ENCODE peak calls at places on chromosomes 4 and X, in six cellular contexts. E is stimulated activated naive CD4-positive, alpha-beta T cell; V is fibroblast of the aortic adventitia; S is Right ventricle myocardium superior; G is stimulated activated naive B cell treated with anti-CD40 and anti-IgM and Interleukin-4, amounts not matched to agents 10 μg/mL and 1 μg/mL and 100 μg/mL, for 72 hours; N is HCEC 1CT. X is an unnamed sample.

GRCh38 chr4:121939690-121940089 is 12.2 kb downstream of the TRPC3 start:
- DNase-seq in N (no peak), V (no peak), S (no peak), E (no peak), G (no peak), X (no peak)

GRCh38 chrX:3066555-3066954 is 25.3 kb downstream of the ARSF start:
- DNase-seq in V (peak), E (no peak), G (no peak), N (no peak), S (no peak), X (no peak)

GRCh38 chrX:153643431-153644351 is 3.3 kb upstream of the DUSP9 start:
- DNase-seq in S (no peak), G (no peak), E (no peak), V (no peak), N (no peak), X (peak)

GRCh38 chr4:52028970-52029369 is 8.8 kb upstream of the LRRC66 start:
- DNase-seq in N (peak), V (peak), E (no peak), G (no peak), S (no peak), X (no peak)

GRCh38 chr4:3461515-3462291 is 1.4 kb upstream of the DOK7 start:
- DNase-seq in N (no peak), S (peak), E (no peak), V (no peak), G (no peak), X (no peak)

GRCh38 chr4:52051213-52051614 is at the start of gene SPATA18:
- DNase-seq in N (no peak), E (no peak), S (peak), V (no peak), G (no peak), X (peak)

GRCh38 chr4:91448668-91449330 is 855.0 kb upstream of the GRID2 start:
- DNase-seq in E (no peak), N (no peak), S (no peak), G (no peak), V (no peak), X (no peak)

GRCh38 chr4:125346616-125347015 is 31.9 kb downstream of the FAT4 start:
- DNase-seq in N (no peak), V (no peak), G (no peak), S (no peak), E (no peak), X (no peak)

GRCh38 chr4:111836601-111837000 is 308.7 kb upstream of the FAM241A start:
- DNase-seq in S (no peak), V (no peak), G (no peak), N (no peak), E (no peak), X (no peak)

GRCh38 chrX:15989716-15990115 is 133.6 kb upstream of the GRPR start:
- DNase-seq in S (no peak), N (no peak), E (no peak), G (no peak), V (no peak), X (no peak)

GRCh38 chr4:186935881-186936280 is 212.2 kb upstream of the FAT1 start:
- DNase-seq in V (no peak), N (no peak), G (no peak), S (no peak), E (no peak), X (no peak)

GRCh38 chr4:52376107-52376704 is 282.9 kb downstream of the USP46 start:
- DNase-seq in E (no peak), V (peak), S (no peak), N (no peak), G (no peak), X (peak)

GRCh38 chr4:174275101-174275500 is 8.4 kb downstream of the FBXO8 start:
- DNase-seq in G (no peak), S (no peak), E (no peak), N (no peak), V (no peak), X (no peak)

GRCh38 chr4:174334628-174335027 is 50.9 kb downstream of the CEP44 start:
- DNase-seq in E (no peak), G (no peak), N (no peak), V (no peak), S (no peak), X (peak)

GRCh38 chr4:121256887-121257426 is 92.8 kb upstream of the TNIP3 start:
- DNase-seq in N (no peak), E (no peak), S (no peak), G (no peak), V (no peak), X (no peak)

GRCh38 chr4:5751073-5751917 is 40.3 kb downstream of the EVC start:
- DNase-seq in V (peak), N (peak), G (no peak), E (no peak), S (no peak), X (peak)

GRCh38 chrX:45743081-45743533 is 542.4 kb upstream of the DIPK2B start:
- DNase-seq in E (no peak), N (peak), V (no peak), G (no peak), S (no peak), X (no peak)

GRCh38 chrX:15563056-15563455 is 37.7 kb downstream of the ACE2 start:
- DNase-seq in S (no peak), N (no peak), E (no peak), V (no peak), G (no peak), X (no peak)

GRCh38 chrX:46836701-46837542 is at the start of gene RP2:
- DNase-seq in S (peak), G (peak), E (peak), V (peak), N (peak), X (peak)

X was measured in GM13976.